ENCODE peak calls at places on chromosomes 4 and X, in four cellular contexts. J, B, N and V are unnamed samples.

GRCh38 chrX:132330156-132330729 is 111.0 kb upstream of the RAP2C start:
- DNase-seq in N (no peak), J (no peak), B (no peak), V (no peak)

GRCh38 chr4:106409901-106410889 is 41.6 kb upstream of the GIMD1 start:
- DNase-seq in N (no peak), J (no peak), B (no peak), V (no peak)

GRCh38 chr4:38466401-38466800 is 197.6 kb upstream of the KLF3 start:
- DNase-seq in B (no peak), N (no peak), J (no peak), V (no peak)

GRCh38 chrX:45322382-45322781 is 121.7 kb upstream of the DIPK2B start:
- DNase-seq in B (no peak), J (peak; percentile 36), N (peak; percentile 65), V (no peak)

GRCh38 chr4:80183196-80184052 is 13.9 kb upstream of the PRDM8 start:
- DNase-seq in N (no peak), B (peak; percentile 38), J (peak; percentile 53), V (no peak)

GRCh38 chr4:150268444-150268843 is 190.2 kb downstream of the DCLK2 start:
- DNase-seq in N (no peak), J (no peak), B (no peak), V (no peak)

GRCh38 chrX:97860206-97860605 is 976.5 kb downstream of the RPA4 start:
- DNase-seq in B (no peak), J (no peak), N (no peak), V (no peak)

GRCh38 chr4:76339364-76339763 is 32.8 kb downstream of the STBD1 start:
- DNase-seq in N (no peak), B (no peak), J (no peak), V (no peak)

GRCh38 chr4:164572877-164573279 is 181.1 kb upstream of the SMIM31 start:
- DNase-seq in N (no peak), B (no peak), J (no peak), V (no peak)